ENCODE peak calls at places on chromosomes 11 and 22, in five cellular contexts. A is RWPE1, F is endothelial cell, J is cardiac muscle cell, Y is neuronal stem cell. E is an unnamed sample.

GRCh38 chr11:75388386-75389275 is 10.7 kb upstream of the RPS3 start:
- DNase-seq in A (peak), F (peak), J (peak), Y (peak), E (peak)

GRCh38 chr11:112298535-112298934 is 37.9 kb upstream of the PLET1 start:
- DNase-seq in A (no peak), F (no peak), J (no peak), Y (no peak), E (no peak)

GRCh38 chr11:131624526-131624925 is 254.1 kb downstream of the NTM start:
- DNase-seq in A (no peak), F (no peak), J (no peak), Y (no peak), E (no peak)

GRCh38 chr22:46626911-46627805 is 7.0 kb downstream of the GRAMD4 start:
- DNase-seq in A (peak), F (no peak), J (no peak), Y (no peak), E (no peak)

GRCh38 chr11:10398525-10398924 is 56.5 kb upstream of the AMPD3 start:
- DNase-seq in A (no peak), F (no peak), J (no peak), Y (no peak), E (no peak)

GRCh38 chr11:99522467-99523173 is 501.9 kb downstream of the CNTN5 start:
- DNase-seq in A (no peak), F (no peak), J (no peak), Y (no peak), E (no peak)

GRCh38 chr11:77619576-77620198 is 17.9 kb downstream of the CLNS1A start:
- DNase-seq in A (no peak), F (peak), J (peak), Y (peak), E (peak)

GRCh38 chr11:17508306-17508705 is 31.7 kb upstream of the ABCC8 start:
- DNase-seq in A (no peak), F (no peak), J (no peak), Y (no peak), E (no peak)

GRCh38 chr11:104164028-104164520 is at the start of gene PDGFD:
- DNase-seq in A (peak), F (peak), J (peak), Y (peak), E (peak)

GRCh38 chr11:94583885-94584500 is 16.8 kb downstream of the PIWIL4 start:
- DNase-seq in A (no peak), F (no peak), J (no peak), Y (no peak), E (peak)

GRCh38 chr22:41245917-41246499 is 5.3 kb upstream of the CHADL start:
- DNase-seq in A (no peak), F (no peak), J (no peak), Y (no peak), E (no peak)

GRCh38 chr22:41949297-41949965 is 2.5 kb upstream of the CENPM start:
- DNase-seq in A (no peak), F (no peak), J (no peak), Y (no peak), E (no peak)

GRCh38 chr11:14422052-14422813 is 63.2 kb upstream of the RRAS2 start:
- DNase-seq in A (peak), F (peak), J (peak), Y (peak), E (no peak)

GRCh38 chr11:130102457-130103249 is 33.0 kb downstream of the APLP2 start:
- DNase-seq in A (no peak), F (no peak), J (no peak), Y (no peak), E (no peak)

GRCh38 chr11:38019072-38019775 is 1421.2 kb upstream of the RAG2 start:
- DNase-seq in A (peak), F (peak), J (no peak), Y (no peak), E (no peak)

GRCh38 chr11:18775492-18776292 is 15.9 kb downstream of the PTPN5 start:
- DNase-seq in A (peak), F (peak), J (peak), Y (peak), E (peak)

GRCh38 chr11:17760102-17761029 is 25.8 kb downstream of the KCNC1 start:
- DNase-seq in A (peak), F (peak), J (peak), Y (peak), E (peak)

GRCh38 chr11:35418282-35418846 is 994 bp downstream of the SLC1A2 start:
- DNase-seq in A (no peak), F (no peak), J (peak), Y (peak), E (no peak)

GRCh38 chr22:41001722-41002122 is 50.5 kb downstream of the RBX1 start:
- DNase-seq in A (peak), F (no peak), J (no peak), Y (no peak), E (no peak)

GRCh38 chr11:2891901-2892214 is 6.3 kb upstream of the CDKN1C start:
- DNase-seq in A (no peak), F (no peak), J (no peak), Y (no peak), E (no peak)

GRCh38 chr22:40196628-40197027 is 18.9 kb downstream of the TNRC6B start:
- DNase-seq in A (peak), F (no peak), J (no peak), Y (no peak), E (peak)

GRCh38 chr11:125123194-125123946 is 11.9 kb upstream of the TMEM218 start:
- DNase-seq in A (no peak), F (no peak), J (no peak), Y (no peak), E (no peak)

GRCh38 chr11:119470316-119471266 is 47.6 kb upstream of the THY1 start:
- DNase-seq in A (peak), F (no peak), J (no peak), Y (no peak), E (no peak)

GRCh38 chr11:129279326-129280026 is 87.4 kb upstream of the ARHGAP32 start:
- DNase-seq in A (peak), F (peak), J (peak), Y (peak), E (peak)

GRCh38 chr11:89660234-89660633 is 49.9 kb upstream of the TRIM77 start:
- DNase-seq in A (no peak), F (no peak), J (no peak), Y (no peak), E (no peak)